ENCODE peak calls at places on chromosomes 3 and 15, in seven cellular contexts. O is skeletal muscle cell; P is NCI-H526 treated with DMSO at 0.1 percent for 48 hours; R is lower leg skin; Y is GM18507; K is fibroblast of lung; J is stimulated activated CD8-positive, alpha-beta memory T cell treated with anti-CD3 and anti-CD28 coated beads, Interleukin-15, amount 100 ng/mL, for 4 hours. Z is an unnamed sample.

GRCh38 chr15:69497076-69497475 is 44.5 kb downstream of the RPLP1 start:
- DNase-seq in O (no peak), P (no peak), R (no peak), Y (no peak), K (no peak), J (no peak), Z (no peak)

GRCh38 chr3:3683261-3683660 is 116.0 kb upstream of the LRRN1 start:
- DNase-seq in O (no peak), P (no peak), R (no peak), Y (no peak), K (peak; percentile 84), J (no peak), Z (no peak)

GRCh38 chr3:66405701-66406091 is 95.1 kb downstream of the LRIG1 start:
- DNase-seq in O (no peak), P (no peak), R (peak; percentile 92), Y (no peak), K (peak; percentile 95), J (no peak), Z (no peak)

GRCh38 chr3:113660901-113661300 is 35.5 kb downstream of the USF3 start:
- DNase-seq in O (peak; percentile 26), P (no peak), R (no peak), Y (no peak), K (peak; percentile 59), J (no peak), Z (no peak)

GRCh38 chr15:62742409-62743171 is 300.0 kb upstream of the TPM1 start:
- DNase-seq in O (peak; percentile 66), P (peak; percentile 27), R (peak; percentile 93), Y (peak; percentile 9), K (peak; percentile 82), J (no peak), Z (peak; percentile 14)

GRCh38 chr3:159765860-159766294 is 222.8 kb upstream of the IL12A start:
- DNase-seq in O (no peak), P (peak; percentile 46), R (no peak), Y (no peak), K (no peak), J (no peak), Z (no peak)

GRCh38 chr3:52514576-52514975 is 19.1 kb downstream of the NT5DC2 start:
- DNase-seq in O (no peak), P (no peak), R (no peak), Y (no peak), K (no peak), J (no peak), Z (no peak)

GRCh38 chr3:14525685-14526631 is 14.2 kb downstream of the GRIP2 start:
- DNase-seq in O (no peak), P (no peak), R (no peak), Y (no peak), K (peak; percentile 48), J (no peak), Z (no peak)

GRCh38 chr15:29322407-29322806 is 52.8 kb upstream of the NSMCE3 start:
- DNase-seq in O (no peak), P (no peak), R (no peak), Y (no peak), K (peak; percentile 63), J (no peak), Z (no peak)

GRCh38 chr3:13865581-13866405 is 14.1 kb downstream of the WNT7A start:
- DNase-seq in O (no peak), P (no peak), R (no peak), Y (no peak), K (no peak), J (no peak), Z (no peak)

GRCh38 chr15:51917493-51917892 is 54.1 kb downstream of the LEO1 start:
- DNase-seq in O (no peak), P (no peak), R (no peak), Y (no peak), K (peak; percentile 36), J (no peak), Z (peak; percentile 43)

GRCh38 chr15:60006203-60006782 is 2.2 kb downstream of the FOXB1 start:
- DNase-seq in O (no peak), P (no peak), R (no peak), Y (no peak), K (peak; percentile 6), J (peak; percentile 43), Z (no peak)

GRCh38 chr3:172140499-172141391 is 101.4 kb downstream of the FNDC3B start:
- DNase-seq in O (peak; percentile 92), P (no peak), R (no peak), Y (no peak), K (peak; percentile 98), J (no peak), Z (no peak)

GRCh38 chr3:145188079-145188785 is 972.8 kb downstream of the PLOD2 start:
- DNase-seq in O (no peak), P (peak; percentile 30), R (no peak), Y (no peak), K (no peak), J (no peak), Z (no peak)

GRCh38 chr3:69770976-69771634 is 31.8 kb downstream of the MITF start:
- DNase-seq in O (no peak), P (no peak), R (no peak), Y (no peak), K (peak; percentile 64), J (no peak), Z (no peak)

Z was measured in NCI-H2107.